ENCODE peak calls at places on chromosome 18, in five cellular contexts. A, I, C, O and J are unnamed samples.

GRCh38 chr18:9637036-9637767 is 22.8 kb upstream of the PPP4R1 start:
- DNase-seq in O (no peak), I (no peak), A (no peak), C (no peak), J (no peak)

GRCh38 chr18:49618741-49619392 is 57.0 kb downstream of the LIPG start:
- DNase-seq in I (no peak), C (no peak), O (no peak), A (no peak), J (no peak)

GRCh38 chr18:79951545-79952456 is at the start of gene SLC66A2:
- DNase-seq in A (peak), I (peak), C (peak), O (peak), J (peak)

GRCh38 chr18:69795785-69796184 is 151.9 kb downstream of the CD226 start:
- DNase-seq in A (no peak), C (no peak), I (no peak), O (no peak), J (no peak)

GRCh38 chr18:36798738-36799473 is 29.9 kb downstream of the TPGS2 start:
- DNase-seq in I (no peak), C (no peak), O (no peak), A (no peak), J (no peak)

GRCh38 chr18:45107425-45107824 is 426.7 kb downstream of the SETBP1 start:
- DNase-seq in I (no peak), A (no peak), O (no peak), C (no peak), J (no peak)

GRCh38 chr18:48986851-48987761 is 36.3 kb upstream of the SMAD7 start:
- DNase-seq in I (no peak), C (no peak), A (no peak), O (no peak), J (no peak)

GRCh38 chr18:26383454-26384270 is 157.4 kb downstream of the TAF4B start:
- DNase-seq in C (no peak), O (no peak), I (no peak), A (peak), J (peak)

GRCh38 chr18:49048361-49048760 is 97.6 kb upstream of the SMAD7 start:
- DNase-seq in A (no peak), I (no peak), O (no peak), C (no peak), J (no peak)

GRCh38 chr18:35159782-35160181 is 81.1 kb upstream of the ZNF397 start:
- DNase-seq in A (no peak), C (no peak), O (no peak), I (no peak), J (no peak)

GRCh38 chr18:10754128-10754527 is 228.3 kb downstream of the NAPG start:
- DNase-seq in I (no peak), O (no peak), A (no peak), C (no peak), J (no peak)

GRCh38 chr18:41703744-41704530 is 251.1 kb upstream of the PIK3C3 start:
- DNase-seq in C (no peak), I (no peak), A (no peak), O (no peak), J (no peak)

GRCh38 chr18:9366126-9366714 is 31.6 kb downstream of the TWSG1 start:
- DNase-seq in C (no peak), I (peak), O (no peak), A (peak), J (no peak)

GRCh38 chr18:3721771-3722661 is 272.0 kb downstream of the TGIF1 start:
- DNase-seq in A (no peak), C (no peak), I (no peak), O (no peak), J (no peak)

GRCh38 chr18:51006948-51007786 is 22.8 kb upstream of the SMAD4 start:
- DNase-seq in O (no peak), A (no peak), C (no peak), I (no peak), J (no peak)

GRCh38 chr18:50044402-50044801 is 150.5 kb downstream of the MYO5B start:
- DNase-seq in A (no peak), O (no peak), C (no peak), I (peak), J (no peak)

GRCh38 chr18:11989966-11990380 is 8.7 kb downstream of the IMPA2 start:
- DNase-seq in A (no peak), C (no peak), I (no peak), O (no peak), J (no peak)

GRCh38 chr18:49101230-49101629 is 150.5 kb upstream of the SMAD7 start:
- DNase-seq in A (no peak), I (no peak), C (no peak), O (no peak), J (no peak)

GRCh38 chr18:76801567-76802505 is 20.5 kb upstream of the ZNF236 start:
- DNase-seq in I (peak), O (peak), C (peak), A (peak), J (peak)

GRCh38 chr18:37160038-37160745 is 331.3 kb downstream of the KIAA1328 start:
- DNase-seq in I (no peak), O (no peak), C (no peak), A (no peak), J (no peak)

GRCh38 chr18:78685980-78686530 is 293.6 kb upstream of the SALL3 start:
- DNase-seq in I (no peak), A (no peak), O (no peak), C (no peak), J (no peak)

GRCh38 chr18:49949991-49950395 is 136.7 kb upstream of the ACAA2 start:
- DNase-seq in C (no peak), O (no peak), A (no peak), I (no peak), J (no peak)

GRCh38 chr18:48749768-48750167 is 201.0 kb downstream of the SMAD7 start:
- DNase-seq in C (no peak), A (no peak), O (no peak), I (no peak), J (no peak)

GRCh38 chr18:79930020-79930642 is 21.3 kb downstream of the SLC66A2 start:
- DNase-seq in A (no peak), O (no peak), I (no peak), C (no peak), J (no peak)

GRCh38 chr18:25233582-25234362 is 118.2 kb downstream of the ZNF521 start:
- DNase-seq in O (no peak), C (no peak), A (no peak), I (no peak), J (no peak)

GRCh38 chr18:6297875-6298274 is 116.8 kb downstream of the L3MBTL4 start:
- DNase-seq in A (no peak), C (no peak), I (no peak), O (no peak), J (no peak)

GRCh38 chr18:67117804-67118203 is 398.7 kb downstream of the DSEL start:
- DNase-seq in C (no peak), A (no peak), O (no peak), I (no peak), J (no peak)

GRCh38 chr18:63788447-63789096 is 13.4 kb downstream of the SERPINB7 start:
- DNase-seq in O (no peak), I (no peak), C (no peak), A (peak), J (no peak)

GRCh38 chr18:47932603-47933002 is 2.1 kb upstream of the SMAD2 start:
- DNase-seq in C (no peak), O (no peak), A (no peak), I (peak), J (no peak)

GRCh38 chr18:77133920-77134496 is 1.4 kb upstream of the MBP start:
- DNase-seq in I (peak), A (no peak), C (no peak), O (no peak), J (peak)

GRCh38 chr18:25724121-25724520 is 366.3 kb downstream of the SS18 start:
- DNase-seq in O (no peak), A (no peak), C (no peak), I (no peak), J (no peak)

GRCh38 chr18:10286580-10287150 is 167.8 kb upstream of the APCDD1 start:
- DNase-seq in A (no peak), I (no peak), O (no peak), C (no peak), J (no peak)

GRCh38 chr18:67511840-67512239 is 4.7 kb downstream of the DSEL start:
- DNase-seq in C (no peak), A (no peak), O (no peak), I (no peak), J (no peak)

GRCh38 chr18:78936251-78937005 is 43.2 kb upstream of the SALL3 start:
- DNase-seq in O (no peak), I (no peak), A (no peak), C (no peak), J (no peak)

GRCh38 chr18:24075731-24076130 is 61.2 kb downstream of the TTC39C start:
- DNase-seq in I (no peak), O (no peak), C (no peak), A (no peak), J (no peak)

GRCh38 chr18:4130734-4131719 is 324.1 kb downstream of the DLGAP1 start:
- DNase-seq in A (no peak), O (no peak), C (no peak), I (no peak), J (no peak)

GRCh38 chr18:58862851-58863538 is 1.7 kb upstream of the ZNF532 start:
- DNase-seq in C (peak), O (peak), A (peak), I (peak), J (peak)

GRCh38 chr18:39167990-39168389 is 1602.4 kb upstream of the CELF4 start:
- DNase-seq in A (no peak), I (no peak), O (no peak), C (no peak), J (no peak)

GRCh38 chr18:43195421-43195820 is 79.9 kb upstream of the RIT2 start:
- DNase-seq in C (no peak), O (no peak), I (no peak), A (no peak), J (no peak)

GRCh38 chr18:7548226-7548625 is 18.9 kb upstream of the PTPRM start:
- DNase-seq in O (no peak), C (no peak), I (no peak), A (no peak), J (no peak)